ENCODE peak calls at places on chromosomes 11 and 22, in seven cellular contexts. One of them, this sample, is unnamed.

GRCh38 chr11:36214484-36214883 is 74.7 kb downstream of the COMMD9 start:
- DNase-seq in lower lobe of right lung: no peak
- DNase-seq in heart right ventricle: no peak
- DNase-seq in A549: no peak
- DNase-seq in colonic mucosa: no peak
- DNase-seq in neural progenitor cell: no peak
- DNase-seq in heart left ventricle: no peak
- DNase-seq in this sample: no peak

GRCh38 chr22:36470994-36471331 is 10.5 kb downstream of the TXN2 start:
- DNase-seq in lower lobe of right lung: no peak
- DNase-seq in heart right ventricle: no peak
- DNase-seq in A549: no peak
- DNase-seq in colonic mucosa: no peak
- DNase-seq in neural progenitor cell: no peak
- DNase-seq in heart left ventricle: no peak
- DNase-seq in this sample: no peak

GRCh38 chr22:40199223-40199622 is 21.5 kb downstream of the TNRC6B start:
- DNase-seq in lower lobe of right lung: no peak
- DNase-seq in heart right ventricle: no peak
- DNase-seq in A549: no peak
- DNase-seq in colonic mucosa: no peak
- DNase-seq in neural progenitor cell: no peak
- DNase-seq in heart left ventricle: no peak
- DNase-seq in this sample: no peak

GRCh38 chr22:20268350-20269012 is 363 bp upstream of the RTN4R start:
- DNase-seq in lower lobe of right lung: peak; percentile 75
- DNase-seq in heart right ventricle: peak; percentile 71
- DNase-seq in A549: peak; percentile 44
- DNase-seq in colonic mucosa: peak; percentile 65
- DNase-seq in neural progenitor cell: peak; percentile 93
- DNase-seq in heart left ventricle: peak; percentile 82
- DNase-seq in this sample: peak; percentile 36

GRCh38 chr11:11967669-11968510 is 40.5 kb downstream of the DKK3 start:
- DNase-seq in lower lobe of right lung: no peak
- DNase-seq in heart right ventricle: no peak
- DNase-seq in A549: no peak
- DNase-seq in colonic mucosa: no peak
- DNase-seq in neural progenitor cell: no peak
- DNase-seq in heart left ventricle: no peak
- DNase-seq in this sample: peak; percentile 44

GRCh38 chr11:293852-294661 is 5.1 kb downstream of the PGGHG start:
- DNase-seq in lower lobe of right lung: no peak
- DNase-seq in heart right ventricle: peak; percentile 9
- DNase-seq in A549: no peak
- DNase-seq in colonic mucosa: no peak
- DNase-seq in neural progenitor cell: no peak
- DNase-seq in heart left ventricle: peak; percentile 47
- DNase-seq in this sample: no peak

GRCh38 chr11:130651266-130651855 is 202.9 kb downstream of the ADAMTS15 start:
- DNase-seq in lower lobe of right lung: no peak
- DNase-seq in heart right ventricle: no peak
- DNase-seq in A549: no peak
- DNase-seq in colonic mucosa: no peak
- DNase-seq in neural progenitor cell: peak; percentile 43
- DNase-seq in heart left ventricle: no peak
- DNase-seq in this sample: no peak

GRCh38 chr11:120167659-120168058 is 29.7 kb upstream of the TRIM29 start:
- DNase-seq in lower lobe of right lung: no peak
- DNase-seq in heart right ventricle: no peak
- DNase-seq in A549: no peak
- DNase-seq in colonic mucosa: no peak
- DNase-seq in neural progenitor cell: no peak
- DNase-seq in heart left ventricle: no peak
- DNase-seq in this sample: no peak

GRCh38 chr22:47547239-47547661 is 784.8 kb downstream of the TBC1D22A start:
- DNase-seq in lower lobe of right lung: no peak
- DNase-seq in heart right ventricle: no peak
- DNase-seq in A549: no peak
- DNase-seq in colonic mucosa: no peak
- DNase-seq in neural progenitor cell: no peak
- DNase-seq in heart left ventricle: no peak
- DNase-seq in this sample: no peak

GRCh38 chr11:101009685-101010055 is 119.9 kb downstream of the PGR start:
- DNase-seq in lower lobe of right lung: no peak
- DNase-seq in heart right ventricle: no peak
- DNase-seq in A549: no peak
- DNase-seq in colonic mucosa: no peak
- DNase-seq in neural progenitor cell: no peak
- DNase-seq in heart left ventricle: no peak
- DNase-seq in this sample: no peak

GRCh38 chr11:95074806-95075563 is 8.3 kb downstream of the SRSF8 start:
- DNase-seq in lower lobe of right lung: peak; percentile 76
- DNase-seq in heart right ventricle: peak; percentile 77
- DNase-seq in A549: no peak
- DNase-seq in colonic mucosa: peak; percentile 85
- DNase-seq in neural progenitor cell: no peak
- DNase-seq in heart left ventricle: peak; percentile 82
- DNase-seq in this sample: no peak

GRCh38 chr11:76791861-76792260 is 8.7 kb downstream of the TSKU start:
- DNase-seq in lower lobe of right lung: no peak
- DNase-seq in heart right ventricle: no peak
- DNase-seq in A549: peak; percentile 79
- DNase-seq in colonic mucosa: no peak
- DNase-seq in neural progenitor cell: no peak
- DNase-seq in heart left ventricle: no peak
- DNase-seq in this sample: no peak

GRCh38 chr11:134244593-134244992 is 8.6 kb downstream of the THYN1 start:
- DNase-seq in lower lobe of right lung: no peak
- DNase-seq in heart right ventricle: no peak
- DNase-seq in A549: peak; percentile 30
- DNase-seq in colonic mucosa: no peak
- DNase-seq in neural progenitor cell: peak; percentile 28
- DNase-seq in heart left ventricle: no peak
- DNase-seq in this sample: peak; percentile 30

GRCh38 chr22:37370306-37370979 is 56.8 kb downstream of the ELFN2 start:
- DNase-seq in lower lobe of right lung: peak; percentile 76
- DNase-seq in heart right ventricle: peak; percentile 37
- DNase-seq in A549: no peak
- DNase-seq in colonic mucosa: peak; percentile 25
- DNase-seq in neural progenitor cell: no peak
- DNase-seq in heart left ventricle: no peak
- DNase-seq in this sample: no peak

GRCh38 chr11:92556435-92556834 is 331.8 kb downstream of the FAT3 start:
- DNase-seq in lower lobe of right lung: no peak
- DNase-seq in heart right ventricle: no peak
- DNase-seq in A549: peak; percentile 7
- DNase-seq in colonic mucosa: no peak
- DNase-seq in neural progenitor cell: peak; percentile 44
- DNase-seq in heart left ventricle: no peak
- DNase-seq in this sample: no peak

GRCh38 chr22:35894937-35895708 is 133.5 kb downstream of the RBFOX2 start:
- DNase-seq in lower lobe of right lung: no peak
- DNase-seq in heart right ventricle: no peak
- DNase-seq in A549: peak; percentile 37
- DNase-seq in colonic mucosa: peak; percentile 19
- DNase-seq in neural progenitor cell: peak; percentile 17
- DNase-seq in heart left ventricle: no peak
- DNase-seq in this sample: no peak

GRCh38 chr11:118658372-118659313 is 20.8 kb downstream of the TREH start:
- DNase-seq in lower lobe of right lung: no peak
- DNase-seq in heart right ventricle: no peak
- DNase-seq in A549: no peak
- DNase-seq in colonic mucosa: no peak
- DNase-seq in neural progenitor cell: no peak
- DNase-seq in heart left ventricle: peak; percentile 60
- DNase-seq in this sample: no peak

GRCh38 chr11:96384156-96384555 is 5.6 kb downstream of the CCDC82 start:
- DNase-seq in lower lobe of right lung: no peak
- DNase-seq in heart right ventricle: no peak
- DNase-seq in A549: no peak
- DNase-seq in colonic mucosa: no peak
- DNase-seq in neural progenitor cell: no peak
- DNase-seq in heart left ventricle: no peak
- DNase-seq in this sample: no peak

GRCh38 chr11:120413480-120413879 is 77.3 kb downstream of the ARHGEF12 start:
- DNase-seq in lower lobe of right lung: no peak
- DNase-seq in heart right ventricle: no peak
- DNase-seq in A549: no peak
- DNase-seq in colonic mucosa: no peak
- DNase-seq in neural progenitor cell: no peak
- DNase-seq in heart left ventricle: no peak
- DNase-seq in this sample: no peak

GRCh38 chr22:16601437-16602223 is 9.0 kb upstream of the CCT8L2 start:
- DNase-seq in lower lobe of right lung: peak; percentile 53
- DNase-seq in heart right ventricle: peak; percentile 38
- DNase-seq in A549: no peak
- DNase-seq in colonic mucosa: no peak
- DNase-seq in neural progenitor cell: no peak
- DNase-seq in heart left ventricle: no peak
- DNase-seq in this sample: no peak

GRCh38 chr11:2092464-2092910 is 46.7 kb downstream of the IGF2 start:
- DNase-seq in lower lobe of right lung: no peak
- DNase-seq in heart right ventricle: no peak
- DNase-seq in A549: no peak
- DNase-seq in colonic mucosa: no peak
- DNase-seq in neural progenitor cell: no peak
- DNase-seq in heart left ventricle: no peak
- DNase-seq in this sample: no peak

GRCh38 chr11:12963051-12963450 is 46.1 kb upstream of the RASSF10 start:
- DNase-seq in lower lobe of right lung: no peak
- DNase-seq in heart right ventricle: no peak
- DNase-seq in A549: no peak
- DNase-seq in colonic mucosa: no peak
- DNase-seq in neural progenitor cell: peak; percentile 7
- DNase-seq in heart left ventricle: no peak
- DNase-seq in this sample: no peak

GRCh38 chr11:9992306-9992705 is 301.7 kb downstream of the SBF2 start:
- DNase-seq in lower lobe of right lung: no peak
- DNase-seq in heart right ventricle: no peak
- DNase-seq in A549: no peak
- DNase-seq in colonic mucosa: no peak
- DNase-seq in neural progenitor cell: no peak
- DNase-seq in heart left ventricle: no peak
- DNase-seq in this sample: no peak

GRCh38 chr11:9990221-9990973 is 303.6 kb downstream of the SBF2 start:
- DNase-seq in lower lobe of right lung: no peak
- DNase-seq in heart right ventricle: no peak
- DNase-seq in A549: peak; percentile 74
- DNase-seq in colonic mucosa: no peak
- DNase-seq in neural progenitor cell: no peak
- DNase-seq in heart left ventricle: no peak
- DNase-seq in this sample: no peak
- TF ChIP-seq CTCF in lower lobe of right lung: no peak
- TF ChIP-seq CTCF in heart right ventricle: no peak
- TF ChIP-seq CTCF in A549: peak; percentile 32
- TF ChIP-seq CTCF in colonic mucosa: no peak
- TF ChIP-seq CTCF in neural progenitor cell: no peak
- TF ChIP-seq CTCF in heart left ventricle: peak; percentile 37
- TF ChIP-seq CTCF in this sample: no peak

DNA sequence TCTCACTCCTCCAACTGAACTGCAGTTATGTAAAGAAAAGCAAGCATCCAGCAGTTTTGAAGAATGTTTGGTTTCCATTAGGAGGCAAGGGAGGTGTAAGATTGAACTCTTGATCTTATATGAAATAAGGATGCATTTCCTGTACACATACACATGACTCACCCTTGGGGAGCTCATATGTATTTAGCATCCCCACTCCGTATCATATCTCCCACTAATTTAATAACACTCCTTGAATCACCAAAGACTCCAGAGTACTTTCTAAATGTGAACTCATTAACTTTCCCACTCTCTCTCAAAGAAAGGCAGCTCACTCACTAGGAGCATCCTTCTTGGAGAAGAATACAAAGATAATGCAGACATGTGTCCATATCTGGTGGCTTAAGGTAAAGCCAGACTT is 77.4 kb downstream of the ETS1 start:
- DNase-seq in lower lobe of right lung: no peak
- DNase-seq in heart right ventricle: no peak
- DNase-seq in A549: peak; percentile 42
- DNase-seq in colonic mucosa: no peak
- DNase-seq in neural progenitor cell: no peak
- DNase-seq in heart left ventricle: no peak
- DNase-seq in this sample: no peak
- H3K4me1 ChIP-seq in lower lobe of right lung: peaks cover 91% of the 10 kb centered on the region
- H3K4me1 ChIP-seq in heart right ventricle: peaks cover 100% of the 10 kb centered on the region
- H3K4me1 ChIP-seq in A549: peaks cover 68% of the 10 kb centered on the region
- H3K4me1 ChIP-seq in colonic mucosa: no peaks in the 10 kb centered on the region
- H3K4me1 ChIP-seq in neural progenitor cell: no peaks in the 10 kb centered on the region
- H3K4me1 ChIP-seq in heart left ventricle: peaks cover 100% of the 10 kb centered on the region
- H3K4me1 ChIP-seq in this sample: peaks cover 97% of the 10 kb centered on the region

GRCh38 chr11:68463714-68464113 is 3.2 kb downstream of the PPP6R3 start:
- DNase-seq in lower lobe of right lung: no peak
- DNase-seq in heart right ventricle: no peak
- DNase-seq in A549: no peak
- DNase-seq in colonic mucosa: no peak
- DNase-seq in neural progenitor cell: no peak
- DNase-seq in heart left ventricle: no peak
- DNase-seq in this sample: no peak

GRCh38 chr11:68459886-68460740 is 439 bp upstream of the PPP6R3 start:
- DNase-seq in lower lobe of right lung: peak; percentile 97
- DNase-seq in heart right ventricle: peak; percentile 93
- DNase-seq in A549: peak; percentile 98
- DNase-seq in colonic mucosa: peak; percentile 97
- DNase-seq in neural progenitor cell: peak; percentile 100
- DNase-seq in heart left ventricle: peak; percentile 97
- DNase-seq in this sample: peak; percentile 94

GRCh38 chr11:68457898-68458249 is 2.7 kb upstream of the PPP6R3 start:
- DNase-seq in lower lobe of right lung: peak; percentile 36
- DNase-seq in heart right ventricle: no peak
- DNase-seq in A549: no peak
- DNase-seq in colonic mucosa: peak; percentile 57
- DNase-seq in neural progenitor cell: no peak
- DNase-seq in heart left ventricle: no peak
- DNase-seq in this sample: no peak

GRCh38 chr11:68461284-68461861 is 821 bp downstream of the PPP6R3 start:
- DNase-seq in lower lobe of right lung: no peak
- DNase-seq in heart right ventricle: no peak
- DNase-seq in A549: peak; percentile 48
- DNase-seq in colonic mucosa: peak; percentile 48
- DNase-seq in neural progenitor cell: no peak
- DNase-seq in heart left ventricle: no peak
- DNase-seq in this sample: peak; percentile 16

GRCh38 chr11:68460741-68461283 is at the start of gene PPP6R3:
- DNase-seq in lower lobe of right lung: no peak
- DNase-seq in heart right ventricle: no peak
- DNase-seq in A549: no peak
- DNase-seq in colonic mucosa: no peak
- DNase-seq in neural progenitor cell: no peak
- DNase-seq in heart left ventricle: no peak
- DNase-seq in this sample: no peak
- TF ChIP-seq CTCF in lower lobe of right lung: peak; percentile 7
- TF ChIP-seq CTCF in heart right ventricle: no peak
- TF ChIP-seq CTCF in A549: no peak
- TF ChIP-seq CTCF in colonic mucosa: no peak
- TF ChIP-seq CTCF in neural progenitor cell: peak; percentile 22
- TF ChIP-seq CTCF in heart left ventricle: no peak
- TF ChIP-seq CTCF in this sample: no peak

DNA sequence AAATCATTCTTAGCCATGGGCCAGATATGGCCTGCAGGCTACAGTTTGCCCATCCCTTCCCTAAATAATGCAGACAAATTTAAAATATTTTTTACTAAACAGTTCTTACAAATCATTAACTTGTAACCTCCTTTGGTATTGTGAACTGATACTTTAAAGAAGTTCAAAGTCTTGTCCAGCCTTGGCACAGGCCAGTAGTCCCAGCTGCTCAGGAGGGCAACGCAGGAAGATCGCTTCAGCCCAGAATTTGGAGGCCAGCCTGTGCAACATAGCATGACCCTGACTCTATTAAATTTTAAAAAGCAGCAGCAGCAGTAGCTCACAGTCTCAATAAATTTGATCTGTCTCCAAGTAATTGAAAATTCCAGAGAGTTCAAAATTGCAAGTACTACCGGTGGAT is 83.7 kb upstream of the ARHGAP32 start:
- DNase-seq in lower lobe of right lung: no peak
- DNase-seq in heart right ventricle: no peak
- DNase-seq in A549: no peak
- DNase-seq in colonic mucosa: no peak
- DNase-seq in neural progenitor cell: no peak
- DNase-seq in heart left ventricle: no peak
- DNase-seq in this sample: no peak
- H3K4me1 ChIP-seq in lower lobe of right lung: peaks cover 39% of the 10 kb centered on the region
- H3K4me1 ChIP-seq in heart right ventricle: peaks cover 29% of the 10 kb centered on the region
- H3K4me1 ChIP-seq in A549: peaks cover 39% of the 10 kb centered on the region
- H3K4me1 ChIP-seq in colonic mucosa: peaks cover 6% of the 10 kb centered on the region
- H3K4me1 ChIP-seq in neural progenitor cell: peaks cover 6% of the 10 kb centered on the region
- H3K4me1 ChIP-seq in heart left ventricle: peaks cover 21% of the 10 kb centered on the region
- H3K4me1 ChIP-seq in this sample: peaks cover 14% of the 10 kb centered on the region